ENCODE peak calls at places on chromosomes 4 and X, in nine cellular contexts. One of them, this sample, is unnamed.

GRCh38 chr4:80307183-80307735 is 28.3 kb upstream of the CFAP299 start:
- DNase-seq in mesendoderm: peak
- DNase-seq in CD8-positive, alpha-beta T cell: no peak
- DNase-seq in A549: no peak
- DNase-seq in aorta: no peak
- DNase-seq in heart left ventricle: no peak
- DNase-seq in ovary: no peak
- DNase-seq in dorsolateral prefrontal cortex: no peak
- DNase-seq in Peyer's patch: no peak
- DNase-seq in this sample: no peak

GRCh38 chrX:40095588-40096394 is 2.0 kb downstream of the BCOR start:
- DNase-seq in mesendoderm: peak
- DNase-seq in CD8-positive, alpha-beta T cell: peak
- DNase-seq in A549: no peak
- DNase-seq in aorta: no peak
- DNase-seq in heart left ventricle: peak
- DNase-seq in ovary: no peak
- DNase-seq in dorsolateral prefrontal cortex: no peak
- DNase-seq in Peyer's patch: peak
- DNase-seq in this sample: no peak

GRCh38 chr4:159455675-159456235 is 352.9 kb downstream of the RAPGEF2 start:
- DNase-seq in mesendoderm: peak
- DNase-seq in CD8-positive, alpha-beta T cell: no peak
- DNase-seq in A549: peak
- DNase-seq in aorta: no peak
- DNase-seq in heart left ventricle: no peak
- DNase-seq in ovary: no peak
- DNase-seq in dorsolateral prefrontal cortex: no peak
- DNase-seq in Peyer's patch: no peak
- DNase-seq in this sample: no peak

GRCh38 chr4:42453612-42454011 is 56.3 kb downstream of the SHISA3 start:
- DNase-seq in mesendoderm: no peak
- DNase-seq in CD8-positive, alpha-beta T cell: no peak
- DNase-seq in A549: no peak
- DNase-seq in aorta: no peak
- DNase-seq in heart left ventricle: no peak
- DNase-seq in ovary: no peak
- DNase-seq in dorsolateral prefrontal cortex: no peak
- DNase-seq in Peyer's patch: no peak
- DNase-seq in this sample: no peak

GRCh38 chr4:52983563-52984303 is 121.6 kb downstream of the RASL11B start:
- DNase-seq in mesendoderm: peak
- DNase-seq in CD8-positive, alpha-beta T cell: no peak
- DNase-seq in A549: peak
- DNase-seq in aorta: no peak
- DNase-seq in heart left ventricle: no peak
- DNase-seq in ovary: no peak
- DNase-seq in dorsolateral prefrontal cortex: no peak
- DNase-seq in Peyer's patch: no peak
- DNase-seq in this sample: no peak

GRCh38 chr4:80202190-80202711 is 4.9 kb downstream of the PRDM8 start:
- DNase-seq in mesendoderm: peak
- DNase-seq in CD8-positive, alpha-beta T cell: peak
- DNase-seq in A549: peak
- DNase-seq in aorta: peak
- DNase-seq in heart left ventricle: peak
- DNase-seq in ovary: peak
- DNase-seq in dorsolateral prefrontal cortex: peak
- DNase-seq in Peyer's patch: peak
- DNase-seq in this sample: peak

GRCh38 chr4:26330186-26330787 is 9.5 kb downstream of the RBPJ start:
- DNase-seq in mesendoderm: peak
- DNase-seq in CD8-positive, alpha-beta T cell: peak
- DNase-seq in A549: peak
- DNase-seq in aorta: no peak
- DNase-seq in heart left ventricle: no peak
- DNase-seq in ovary: no peak
- DNase-seq in dorsolateral prefrontal cortex: no peak
- DNase-seq in Peyer's patch: no peak
- DNase-seq in this sample: no peak

GRCh38 chr4:108360857-108361820 is 192.4 kb upstream of the LEF1 start:
- DNase-seq in mesendoderm: peak
- DNase-seq in CD8-positive, alpha-beta T cell: no peak
- DNase-seq in A549: no peak
- DNase-seq in aorta: no peak
- DNase-seq in heart left ventricle: no peak
- DNase-seq in ovary: no peak
- DNase-seq in dorsolateral prefrontal cortex: no peak
- DNase-seq in Peyer's patch: no peak
- DNase-seq in this sample: no peak

GRCh38 chrX:120660638-120661037 is 30.8 kb upstream of the C1GALT1C1 start:
- DNase-seq in mesendoderm: no peak
- DNase-seq in CD8-positive, alpha-beta T cell: no peak
- DNase-seq in A549: no peak
- DNase-seq in aorta: no peak
- DNase-seq in heart left ventricle: no peak
- DNase-seq in ovary: no peak
- DNase-seq in dorsolateral prefrontal cortex: no peak
- DNase-seq in Peyer's patch: no peak
- DNase-seq in this sample: no peak

GRCh38 chr4:16136321-16136720 is 52.5 kb upstream of the PROM1 start:
- DNase-seq in mesendoderm: no peak
- DNase-seq in CD8-positive, alpha-beta T cell: no peak
- DNase-seq in A549: no peak
- DNase-seq in aorta: no peak
- DNase-seq in heart left ventricle: no peak
- DNase-seq in ovary: no peak
- DNase-seq in dorsolateral prefrontal cortex: no peak
- DNase-seq in Peyer's patch: no peak
- DNase-seq in this sample: no peak

GRCh38 chr4:39616651-39617050 is 22.0 kb downstream of the SMIM14 start:
- DNase-seq in mesendoderm: peak
- DNase-seq in CD8-positive, alpha-beta T cell: no peak
- DNase-seq in A549: no peak
- DNase-seq in aorta: no peak
- DNase-seq in heart left ventricle: no peak
- DNase-seq in ovary: no peak
- DNase-seq in dorsolateral prefrontal cortex: no peak
- DNase-seq in Peyer's patch: no peak
- DNase-seq in this sample: no peak

GRCh38 chr4:7199771-7200441 is 7.6 kb downstream of the SORCS2 start:
- DNase-seq in mesendoderm: no peak
- DNase-seq in CD8-positive, alpha-beta T cell: no peak
- DNase-seq in A549: no peak
- DNase-seq in aorta: peak
- DNase-seq in heart left ventricle: no peak
- DNase-seq in ovary: no peak
- DNase-seq in dorsolateral prefrontal cortex: no peak
- DNase-seq in Peyer's patch: peak
- DNase-seq in this sample: no peak

GRCh38 chr4:155376387-155377268 is at the start of gene MAP9:
- DNase-seq in mesendoderm: peak
- DNase-seq in CD8-positive, alpha-beta T cell: peak
- DNase-seq in A549: peak
- DNase-seq in aorta: peak
- DNase-seq in heart left ventricle: peak
- DNase-seq in ovary: peak
- DNase-seq in dorsolateral prefrontal cortex: peak
- DNase-seq in Peyer's patch: peak
- DNase-seq in this sample: peak
- H3K4me3 ChIP-seq in mesendoderm: peak
- H3K4me3 ChIP-seq in CD8-positive, alpha-beta T cell: peak
- H3K4me3 ChIP-seq in A549: peak
- H3K4me3 ChIP-seq in aorta: peak
- H3K4me3 ChIP-seq in heart left ventricle: peak
- H3K4me3 ChIP-seq in ovary: peak
- H3K4me3 ChIP-seq in dorsolateral prefrontal cortex: peak
- H3K4me3 ChIP-seq in Peyer's patch: peak
- H3K4me3 ChIP-seq in this sample: peak

GRCh38 chr4:151727365-151727764 is 33.4 kb downstream of the GATB start:
- DNase-seq in mesendoderm: no peak
- DNase-seq in CD8-positive, alpha-beta T cell: no peak
- DNase-seq in A549: no peak
- DNase-seq in aorta: no peak
- DNase-seq in heart left ventricle: no peak
- DNase-seq in ovary: no peak
- DNase-seq in dorsolateral prefrontal cortex: no peak
- DNase-seq in Peyer's patch: no peak
- DNase-seq in this sample: no peak
- H3K27ac ChIP-seq in mesendoderm: no peak
- H3K27ac ChIP-seq in CD8-positive, alpha-beta T cell: no peak
- H3K27ac ChIP-seq in A549: no peak
- H3K27ac ChIP-seq in aorta: no peak
- H3K27ac ChIP-seq in heart left ventricle: no peak
- H3K27ac ChIP-seq in ovary: no peak
- H3K27ac ChIP-seq in dorsolateral prefrontal cortex: no peak
- H3K27ac ChIP-seq in Peyer's patch: no peak
- H3K27ac ChIP-seq in this sample: no peak

DNA sequence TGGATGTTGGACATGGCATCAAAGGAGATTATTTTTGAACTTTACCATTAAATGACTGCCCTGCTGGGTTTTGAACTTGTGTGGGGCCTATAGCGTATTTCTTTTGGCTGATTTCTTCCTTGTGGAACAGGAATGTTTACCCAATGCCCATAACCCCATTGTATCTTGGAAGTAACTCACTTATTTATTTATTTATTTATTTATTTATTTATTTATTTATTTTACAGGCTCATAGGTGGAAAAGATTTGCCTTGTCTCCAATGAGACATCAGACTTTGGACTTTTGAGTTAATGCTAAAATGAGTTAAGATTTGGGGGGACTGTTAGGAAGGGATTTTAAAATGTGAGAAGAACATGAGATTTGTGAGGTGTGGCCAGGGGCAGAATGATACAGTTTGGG is 273.1 kb downstream of the SLITRK2 start:
- DNase-seq in mesendoderm: no peak
- DNase-seq in CD8-positive, alpha-beta T cell: no peak
- DNase-seq in A549: no peak
- DNase-seq in aorta: no peak
- DNase-seq in heart left ventricle: no peak
- DNase-seq in ovary: no peak
- DNase-seq in dorsolateral prefrontal cortex: no peak
- DNase-seq in Peyer's patch: no peak
- DNase-seq in this sample: no peak
- H3K4me3 ChIP-seq in mesendoderm: no peak
- H3K4me3 ChIP-seq in CD8-positive, alpha-beta T cell: no peak
- H3K4me3 ChIP-seq in A549: no peak
- H3K4me3 ChIP-seq in aorta: no peak
- H3K4me3 ChIP-seq in heart left ventricle: no peak
- H3K4me3 ChIP-seq in ovary: no peak
- H3K4me3 ChIP-seq in dorsolateral prefrontal cortex: no peak
- H3K4me3 ChIP-seq in Peyer's patch: no peak
- H3K4me3 ChIP-seq in this sample: no peak

GRCh38 chrX:69027181-69028005 is 137.9 kb downstream of the PJA1 start:
- DNase-seq in mesendoderm: no peak
- DNase-seq in CD8-positive, alpha-beta T cell: no peak
- DNase-seq in A549: no peak
- DNase-seq in aorta: no peak
- DNase-seq in heart left ventricle: no peak
- DNase-seq in ovary: no peak
- DNase-seq in dorsolateral prefrontal cortex: no peak
- DNase-seq in Peyer's patch: no peak
- DNase-seq in this sample: no peak

GRCh38 chrX:69022430-69022829 is 142.8 kb downstream of the PJA1 start:
- DNase-seq in mesendoderm: no peak
- DNase-seq in CD8-positive, alpha-beta T cell: no peak
- DNase-seq in A549: no peak
- DNase-seq in aorta: no peak
- DNase-seq in heart left ventricle: no peak
- DNase-seq in ovary: no peak
- DNase-seq in dorsolateral prefrontal cortex: no peak
- DNase-seq in Peyer's patch: no peak
- DNase-seq in this sample: no peak

GRCh38 chrX:69024287-69024686 is 141.0 kb downstream of the PJA1 start:
- DNase-seq in mesendoderm: no peak
- DNase-seq in CD8-positive, alpha-beta T cell: no peak
- DNase-seq in A549: no peak
- DNase-seq in aorta: no peak
- DNase-seq in heart left ventricle: no peak
- DNase-seq in ovary: peak
- DNase-seq in dorsolateral prefrontal cortex: no peak
- DNase-seq in Peyer's patch: no peak
- DNase-seq in this sample: no peak

GRCh38 chrX:69025802-69026301 is 139.4 kb downstream of the PJA1 start:
- DNase-seq in mesendoderm: no peak
- DNase-seq in CD8-positive, alpha-beta T cell: no peak
- DNase-seq in A549: no peak
- DNase-seq in aorta: no peak
- DNase-seq in heart left ventricle: no peak
- DNase-seq in ovary: no peak
- DNase-seq in dorsolateral prefrontal cortex: no peak
- DNase-seq in Peyer's patch: no peak
- DNase-seq in this sample: no peak

DNA sequence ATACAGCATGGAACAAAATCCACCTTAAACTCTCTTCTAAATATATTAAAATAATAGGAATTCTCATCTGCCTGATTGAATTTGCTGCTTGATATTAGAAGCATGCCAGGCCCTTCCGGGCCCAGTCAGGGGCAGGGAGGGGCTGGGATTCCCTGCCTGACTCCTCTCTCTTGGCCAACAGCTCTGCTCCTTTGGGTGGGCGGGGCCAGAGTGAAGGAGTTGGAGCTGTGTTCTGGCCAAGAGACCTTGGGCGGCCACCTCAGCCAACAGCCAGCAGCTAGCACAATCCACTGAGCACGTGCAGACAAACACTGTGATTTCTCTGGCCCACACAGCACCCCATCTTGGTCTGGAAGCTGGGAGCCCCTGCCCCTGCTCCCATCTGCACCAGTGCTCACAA is 140.3 kb downstream of the PJA1 start:
- DNase-seq in mesendoderm: peak
- DNase-seq in CD8-positive, alpha-beta T cell: no peak
- DNase-seq in A549: no peak
- DNase-seq in aorta: peak
- DNase-seq in heart left ventricle: peak
- DNase-seq in ovary: peak
- DNase-seq in dorsolateral prefrontal cortex: no peak
- DNase-seq in Peyer's patch: peak
- DNase-seq in this sample: peak
- H3K27ac ChIP-seq in mesendoderm: no peak
- H3K27ac ChIP-seq in CD8-positive, alpha-beta T cell: no peak
- H3K27ac ChIP-seq in A549: no peak
- H3K27ac ChIP-seq in aorta: no peak
- H3K27ac ChIP-seq in heart left ventricle: peak
- H3K27ac ChIP-seq in ovary: no peak
- H3K27ac ChIP-seq in dorsolateral prefrontal cortex: no peak
- H3K27ac ChIP-seq in Peyer's patch: no peak
- H3K27ac ChIP-seq in this sample: no peak

This sample was measured in pancreas.